ENCODE peak calls at places on chromosomes 13 and 19, in nine cellular contexts. Y is fibroblast of mammary gland, L is AG10803, T is HFF-Myc, K is dorsolateral prefrontal cortex, C is AG09309, O is heart right ventricle, N is esophagus squamous epithelium, J is fibroblast of pulmonary artery. A is an unnamed sample.

GRCh38 chr13:104975272-104975671 is 1560.2 kb downstream of the EFNB2 start:
- DNase-seq in Y (no peak), L (no peak), T (no peak), K (no peak), C (no peak), O (no peak), N (no peak), J (no peak), A (no peak)

GRCh38 chr19:16702123-16702522 is 17.5 kb upstream of the NWD1 start:
- DNase-seq in Y (peak), L (peak), T (peak), K (no peak), C (peak), O (peak), N (no peak), J (peak), A (no peak)

GRCh38 chr13:82615043-82615442 is 1267.2 kb downstream of the SLITRK1 start:
- DNase-seq in Y (no peak), L (no peak), T (no peak), K (no peak), C (no peak), O (no peak), N (no peak), J (no peak), A (no peak)

GRCh38 chr13:100163375-100163774 is 74.5 kb downstream of the PCCA start:
- DNase-seq in Y (no peak), L (no peak), T (no peak), K (no peak), C (no peak), O (no peak), N (no peak), J (no peak), A (no peak)

GRCh38 chr13:42001580-42001979 is 40.7 kb upstream of the VWA8 start:
- DNase-seq in Y (peak), L (peak), T (peak), K (no peak), C (peak), O (no peak), N (no peak), J (peak), A (no peak)

GRCh38 chr19:45413497-45413896 is 7.1 kb downstream of the POLR1G start:
- DNase-seq in Y (peak), L (no peak), T (no peak), K (no peak), C (no peak), O (no peak), N (no peak), J (no peak), A (no peak)

GRCh38 chr13:21957833-21958232 is 287.0 kb downstream of the FGF9 start:
- DNase-seq in Y (no peak), L (peak), T (no peak), K (no peak), C (no peak), O (no peak), N (no peak), J (no peak), A (no peak)

GRCh38 chr19:35090160-35090794 is 25.3 kb upstream of the FXYD3 start:
- DNase-seq in Y (peak), L (peak), T (no peak), K (peak), C (no peak), O (peak), N (no peak), J (peak), A (peak)

GRCh38 chr19:1237754-1238372 is at the start of gene CBARP:
- DNase-seq in Y (no peak), L (no peak), T (no peak), K (peak), C (no peak), O (no peak), N (no peak), J (peak), A (no peak)

GRCh38 chr19:6161271-6161850 is 25.9 kb downstream of the ACSBG2 start:
- DNase-seq in Y (peak), L (no peak), T (no peak), K (no peak), C (no peak), O (peak), N (no peak), J (no peak), A (no peak)

GRCh38 chr19:41941410-41942202 is 13.4 kb upstream of the ERFL start:
- DNase-seq in Y (no peak), L (no peak), T (no peak), K (no peak), C (no peak), O (no peak), N (no peak), J (no peak), A (no peak)

GRCh38 chr13:98386632-98387031 is 190.3 kb downstream of the STK24 start:
- DNase-seq in Y (no peak), L (no peak), T (no peak), K (no peak), C (no peak), O (no peak), N (no peak), J (no peak), A (no peak)

GRCh38 chr19:36891768-36892357 is 24.2 kb downstream of the ZNF829 start:
- DNase-seq in Y (no peak), L (no peak), T (no peak), K (no peak), C (no peak), O (no peak), N (no peak), J (no peak), A (no peak)

GRCh38 chr13:32037471-32037870 is 5.9 kb downstream of the FRY start:
- DNase-seq in Y (no peak), L (no peak), T (no peak), K (no peak), C (no peak), O (no peak), N (no peak), J (no peak), A (no peak)

GRCh38 chr19:18460313-18460712 is 22.4 kb upstream of the ISYNA1 start:
- DNase-seq in Y (peak), L (peak), T (no peak), K (no peak), C (no peak), O (peak), N (no peak), J (peak), A (peak)

GRCh38 chr13:21344662-21345176 is 114.4 kb downstream of the ZDHHC20 start:
- DNase-seq in Y (no peak), L (no peak), T (no peak), K (no peak), C (no peak), O (no peak), N (no peak), J (no peak), A (no peak)

GRCh38 chr19:5331790-5332189 is 8.8 kb downstream of the PTPRS start:
- DNase-seq in Y (no peak), L (no peak), T (no peak), K (no peak), C (no peak), O (no peak), N (no peak), J (no peak), A (no peak)

GRCh38 chr13:95477187-95477586 is 75.3 kb upstream of the CLDN10 start:
- DNase-seq in Y (no peak), L (no peak), T (no peak), K (no peak), C (no peak), O (no peak), N (no peak), J (no peak), A (no peak)

GRCh38 chr13:74097116-74097515 is 37.1 kb downstream of the KLF12 start:
- DNase-seq in Y (no peak), L (no peak), T (no peak), K (no peak), C (no peak), O (no peak), N (no peak), J (no peak), A (no peak)

GRCh38 chr19:33418871-33419762 is 45.6 kb downstream of the CEBPG start:
- DNase-seq in Y (no peak), L (no peak), T (no peak), K (no peak), C (no peak), O (no peak), N (no peak), J (no peak), A (no peak)

GRCh38 chr19:39795001-39795400 is 16.3 kb downstream of the LEUTX start:
- DNase-seq in Y (no peak), L (no peak), T (no peak), K (no peak), C (no peak), O (no peak), N (no peak), J (no peak), A (no peak)

GRCh38 chr19:18830488-18830887 is 1.3 kb upstream of the UPF1 start:
- DNase-seq in Y (no peak), L (no peak), T (no peak), K (no peak), C (no peak), O (no peak), N (no peak), J (no peak), A (no peak)

GRCh38 chr13:101579291-101579802 is 126.9 kb downstream of the ITGBL1 start:
- DNase-seq in Y (peak), L (peak), T (no peak), K (no peak), C (no peak), O (no peak), N (no peak), J (peak), A (no peak)

GRCh38 chr19:33299061-33299665 is 3.2 kb downstream of the CEBPA start:
- DNase-seq in Y (no peak), L (no peak), T (no peak), K (no peak), C (no peak), O (no peak), N (no peak), J (no peak), A (no peak)

GRCh38 chr19:3210347-3211017 is 14.0 kb upstream of the CELF5 start:
- DNase-seq in Y (peak), L (no peak), T (peak), K (no peak), C (no peak), O (no peak), N (no peak), J (peak), A (peak)

GRCh38 chr13:42894765-42895181 is 97.3 kb downstream of the EPSTI1 start:
- DNase-seq in Y (peak), L (peak), T (peak), K (no peak), C (no peak), O (peak), N (no peak), J (peak), A (no peak)

GRCh38 chr19:2327773-2328400 is 499 bp downstream of the LSM7 start:
- DNase-seq in Y (peak), L (peak), T (no peak), K (no peak), C (peak), O (no peak), N (no peak), J (peak), A (peak)

GRCh38 chr19:54431255-54431838 is 16.1 kb downstream of the TTYH1 start:
- DNase-seq in Y (peak), L (no peak), T (no peak), K (no peak), C (no peak), O (no peak), N (no peak), J (peak), A (peak)
- H3K4me3 ChIP-seq in Y (no peak), L (no peak), T (no peak), K (no peak), C (no peak), O (peak), N (peak), J (no peak), A (no peak)

DNA sequence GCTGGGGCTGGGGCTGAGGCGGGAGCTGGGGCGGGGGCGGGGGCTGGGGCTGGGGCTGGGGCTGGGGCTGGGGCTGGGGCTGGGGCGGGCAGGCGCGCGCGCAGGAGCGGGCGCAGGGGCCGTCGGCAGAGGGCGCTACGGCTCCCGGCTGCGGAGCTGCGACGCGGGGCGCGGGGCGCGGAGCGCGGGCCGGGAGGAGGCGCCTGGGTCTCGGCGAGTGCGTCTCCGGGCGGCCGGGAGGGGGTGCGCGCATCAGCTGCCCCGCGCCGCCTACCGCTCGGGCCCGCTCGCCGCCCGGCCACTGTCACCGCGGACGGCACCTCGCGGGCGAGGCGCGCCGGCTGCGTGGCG is 416 bp upstream of the MTUS2 start:
- DNase-seq in Y (peak), L (peak), T (no peak), K (peak), C (no peak), O (peak), N (no peak), J (peak), A (peak)
- TF ChIP-seq CTCF in Y (no peak), L (no peak), T (no peak), K (no peak), C (no peak), O (peak), N (peak), J (no peak), A (no peak)

GRCh38 chr13:59747529-59747928 is 416.2 kb downstream of the DIAPH3 start:
- DNase-seq in Y (no peak), L (no peak), T (no peak), K (no peak), C (no peak), O (no peak), N (no peak), J (no peak), A (no peak)

GRCh38 chr13:59754411-59754810 is 409.3 kb downstream of the DIAPH3 start:
- DNase-seq in Y (no peak), L (no peak), T (no peak), K (no peak), C (no peak), O (no peak), N (no peak), J (no peak), A (no peak)

GRCh38 chr13:59755647-59756290 is 408.0 kb downstream of the DIAPH3 start:
- DNase-seq in Y (no peak), L (no peak), T (no peak), K (no peak), C (no peak), O (no peak), N (no peak), J (no peak), A (no peak)

GRCh38 chr13:59746291-59746962 is 417.3 kb downstream of the DIAPH3 start:
- DNase-seq in Y (peak), L (peak), T (no peak), K (no peak), C (peak), O (no peak), N (no peak), J (peak), A (no peak)

GRCh38 chr13:59750860-59751259 is 412.9 kb downstream of the DIAPH3 start:
- DNase-seq in Y (peak), L (peak), T (peak), K (peak), C (peak), O (no peak), N (no peak), J (peak), A (no peak)
- H3K4me3 ChIP-seq in Y (no peak), L (peak), T (no peak), K (peak), C (no peak), O (peak), N (peak), J (no peak), A (no peak)

GRCh38 chr19:55526216-55527196 is 10.4 kb downstream of the SBK2 start:
- DNase-seq in Y (peak), L (peak), T (no peak), K (peak), C (no peak), O (peak), N (no peak), J (peak), A (peak)

GRCh38 chr19:55527197-55528029 is 9.5 kb downstream of the SBK2 start:
- DNase-seq in Y (no peak), L (no peak), T (no peak), K (no peak), C (no peak), O (no peak), N (no peak), J (no peak), A (no peak)

GRCh38 chr19:55525289-55526101 is 11.4 kb downstream of the SBK2 start:
- DNase-seq in Y (no peak), L (no peak), T (no peak), K (no peak), C (no peak), O (no peak), N (no peak), J (no peak), A (no peak)

GRCh38 chr19:55529636-55530230 is 7.2 kb downstream of the SBK2 start:
- DNase-seq in Y (no peak), L (no peak), T (no peak), K (no peak), C (no peak), O (no peak), N (no peak), J (no peak), A (no peak)

GRCh38 chr19:55528030-55528801 is 8.7 kb downstream of the SBK2 start:
- DNase-seq in Y (no peak), L (peak), T (no peak), K (no peak), C (no peak), O (no peak), N (no peak), J (no peak), A (no peak)
- TF ChIP-seq CTCF in Y (no peak), L (peak), T (no peak), K (no peak), C (peak), O (no peak), N (no peak), J (no peak), A (no peak)

A was measured in stomach.